ENCODE peak calls at places on chromosome 9, in nine cellular contexts. Q is GM06990, C is DMS 273 treated with DMSO at 0.1 percent for 48 hours, W is NT2/D1, L is HAP-1, M is NCI-H1417, T is NCI-H460, P is NCI-H748 treated with DMSO at 0.1 percent for 48 hours, J is NCI-H2081. N is an unnamed sample.

GRCh38 chr9:136499071-136499934 is 16.5 kb upstream of the SEC16A start:
- DNase-seq in W (no peak), T (no peak), M (no peak), L (no peak), Q (no peak), J (no peak), P (no peak), C (no peak), N (no peak)

GRCh38 chr9:131677445-131678180 is 62.3 kb downstream of the RAPGEF1 start:
- DNase-seq in J (no peak), T (peak), P (no peak), L (no peak), M (no peak), W (no peak), Q (peak), C (peak), N (no peak)

GRCh38 chr9:77954018-77954417 is 77.6 kb downstream of the GNAQ start:
- DNase-seq in W (no peak), P (no peak), L (no peak), Q (no peak), C (no peak), J (no peak), T (no peak), M (no peak), N (no peak)

GRCh38 chr9:79946718-79947117 is 375.0 kb downstream of the TLE4 start:
- DNase-seq in Q (no peak), J (no peak), L (no peak), P (no peak), M (no peak), C (peak), T (no peak), W (no peak), N (no peak)

GRCh38 chr9:28365020-28365640 is 791.8 kb upstream of the C9orf72 start:
- DNase-seq in L (no peak), T (no peak), M (no peak), J (no peak), P (no peak), Q (no peak), C (no peak), W (no peak), N (peak)

GRCh38 chr9:16001856-16002255 is 449.0 kb downstream of the CCDC171 start:
- DNase-seq in W (no peak), L (no peak), C (no peak), J (no peak), P (no peak), T (no peak), M (no peak), Q (no peak), N (no peak)

GRCh38 chr9:100096378-100096916 is 2.4 kb downstream of the ERP44 start:
- DNase-seq in W (no peak), J (no peak), C (no peak), Q (no peak), P (no peak), T (no peak), M (no peak), L (no peak), N (no peak)

GRCh38 chr9:459491-460444 is 245.1 kb downstream of the DOCK8 start:
- DNase-seq in J (no peak), C (no peak), W (no peak), L (no peak), P (no peak), T (no peak), Q (no peak), M (no peak), N (no peak)

GRCh38 chr9:87405677-87406544 is 91.8 kb upstream of the DAPK1 start:
- DNase-seq in C (no peak), M (no peak), T (no peak), Q (no peak), J (no peak), L (peak), P (no peak), W (no peak), N (no peak)

GRCh38 chr9:92242115-92242778 is 51.2 kb downstream of the IARS1 start:
- DNase-seq in J (no peak), T (no peak), P (no peak), L (no peak), W (no peak), Q (no peak), C (no peak), M (no peak), N (no peak)

GRCh38 chr9:129208191-129209091 is 30.4 kb upstream of the IER5L start:
- DNase-seq in M (no peak), W (peak), C (no peak), Q (no peak), T (no peak), P (no peak), L (no peak), J (no peak), N (no peak)

GRCh38 chr9:119868694-119869093 is 499.5 kb upstream of the BRINP1 start:
- DNase-seq in J (peak), T (no peak), L (no peak), C (peak), Q (no peak), W (no peak), P (peak), M (peak), N (no peak)

GRCh38 chr9:136084191-136084944 is 10.7 kb downstream of the NACC2 start:
- DNase-seq in T (no peak), P (no peak), M (no peak), Q (peak), C (no peak), L (no peak), J (no peak), W (no peak), N (no peak)